ENCODE peak calls at places on chromosomes 16 and 17, in five cellular contexts. One of them, this sample, is unnamed.

GRCh38 chr16:3112058-3112880 is at the start of gene ZNF205:
- DNase-seq in suprapubic skin: peak; percentile 86
- DNase-seq in A549: peak; percentile 85
- DNase-seq in uterus: peak; percentile 70
- DNase-seq in IMR-90: peak; percentile 70
- DNase-seq in this sample: peak; percentile 64

GRCh38 chr16:12588510-12588909 is 215.2 kb downstream of the CPPED1 start:
- DNase-seq in uterus: no peak
- DNase-seq in IMR-90: no peak
- DNase-seq in A549: no peak
- DNase-seq in suprapubic skin: no peak
- DNase-seq in this sample: no peak

GRCh38 chr17:48150602-48151001 is 43.0 kb downstream of the SNX11 start:
- DNase-seq in uterus: no peak
- DNase-seq in A549: no peak
- DNase-seq in suprapubic skin: no peak
- DNase-seq in IMR-90: no peak
- DNase-seq in this sample: no peak

GRCh38 chr16:4029816-4030215 is 86.4 kb downstream of the ADCY9 start:
- DNase-seq in uterus: no peak
- DNase-seq in IMR-90: no peak
- DNase-seq in suprapubic skin: no peak
- DNase-seq in A549: no peak
- DNase-seq in this sample: no peak

GRCh38 chr16:29995330-29995910 is at the start of gene HIRIP3:
- DNase-seq in suprapubic skin: peak; percentile 92
- DNase-seq in uterus: peak; percentile 89
- DNase-seq in IMR-90: peak; percentile 64
- DNase-seq in A549: peak; percentile 86
- DNase-seq in this sample: peak; percentile 97

GRCh38 chr17:80018917-80019651 is 16.6 kb downstream of the TBC1D16 start:
- DNase-seq in A549: no peak
- DNase-seq in suprapubic skin: no peak
- DNase-seq in uterus: no peak
- DNase-seq in IMR-90: no peak
- DNase-seq in this sample: no peak

GRCh38 chr17:41530062-41531048 is 2.2 kb upstream of the KRT19 start:
- DNase-seq in suprapubic skin: no peak
- DNase-seq in IMR-90: peak; percentile 93
- DNase-seq in uterus: peak; percentile 67
- DNase-seq in A549: peak; percentile 85
- DNase-seq in this sample: no peak

GRCh38 chr17:32491371-32492280 is 4.8 kb downstream of the CDK5R1 start:
- DNase-seq in uterus: no peak
- DNase-seq in IMR-90: no peak
- DNase-seq in suprapubic skin: peak; percentile 24
- DNase-seq in A549: no peak
- DNase-seq in this sample: no peak

GRCh38 chr17:50361561-50362480 is 11.2 kb downstream of the MRPL27 start:
- DNase-seq in A549: peak; percentile 80
- DNase-seq in uterus: no peak
- DNase-seq in suprapubic skin: peak; percentile 57
- DNase-seq in IMR-90: peak; percentile 74
- DNase-seq in this sample: peak; percentile 88

DNA sequence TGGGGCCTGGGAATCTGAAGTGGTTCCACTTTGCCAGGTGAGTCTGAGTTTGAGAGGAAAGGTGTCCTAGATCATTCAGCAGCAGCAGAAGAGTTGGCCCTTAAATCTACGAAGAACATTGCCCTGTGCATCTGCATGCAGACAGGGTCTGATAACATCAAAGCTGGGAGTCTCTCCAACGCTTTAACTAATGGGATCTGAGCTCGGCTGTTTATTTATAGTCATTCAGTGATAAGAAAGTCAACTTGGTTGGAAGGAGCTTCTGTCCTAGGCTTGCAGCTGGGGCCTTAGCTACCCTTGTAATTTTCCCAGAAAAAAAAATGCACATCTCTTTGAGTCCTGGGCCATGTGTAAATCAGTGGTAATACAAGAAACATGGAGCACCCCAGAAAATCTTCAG is 418.0 kb upstream of the HSBP1 start:
- DNase-seq in suprapubic skin: no peak
- DNase-seq in uterus: no peak
- DNase-seq in A549: no peak
- DNase-seq in IMR-90: peak; percentile 51
- DNase-seq in this sample: no peak
- H3K4me3 ChIP-seq in suprapubic skin: no peak overlapping the region
- H3K4me3 ChIP-seq in uterus: no peak overlapping the region
- H3K4me3 ChIP-seq in A549: no peak overlapping the region
- H3K4me3 ChIP-seq in IMR-90: no peak overlapping the region
- H3K4me3 ChIP-seq in this sample: no peak overlapping the region

DNA sequence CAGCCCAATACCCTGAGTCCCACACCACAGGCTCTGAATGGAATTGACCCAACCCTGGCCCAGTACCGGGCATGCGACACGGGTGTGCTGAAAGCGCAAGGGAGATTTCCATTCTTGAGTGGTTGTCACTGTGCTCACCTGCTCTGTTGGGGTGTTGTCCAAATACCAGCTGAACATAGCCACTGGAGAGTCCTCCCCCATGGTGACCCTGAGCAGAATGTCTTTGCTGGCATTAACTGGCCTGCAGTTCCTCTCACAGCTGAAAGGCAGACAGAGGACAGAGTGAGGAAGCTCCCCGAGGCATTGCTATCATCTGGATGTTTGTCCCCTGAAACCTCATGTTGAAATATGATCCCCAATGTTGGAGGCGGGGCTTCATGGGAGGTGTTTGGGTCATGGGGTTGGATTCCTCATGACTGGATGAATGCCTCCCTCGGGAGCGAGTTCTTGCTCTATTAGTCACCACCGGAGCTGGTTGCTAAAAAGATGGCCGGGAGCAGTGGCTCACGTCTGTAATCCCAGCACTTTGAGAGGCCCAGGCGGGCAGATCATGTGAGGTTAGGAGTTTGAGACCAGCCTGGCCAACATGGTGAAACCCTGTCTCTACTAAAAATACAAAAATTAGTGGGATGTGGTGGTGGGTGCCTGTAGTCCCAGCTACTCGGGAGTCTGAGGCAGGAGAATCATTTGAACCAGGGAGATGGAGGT is 57.3 kb upstream of the BCO1 start:
- DNase-seq in suprapubic skin: peak; percentile 94
- DNase-seq in uterus: peak; percentile 89
- DNase-seq in A549: peak; percentile 93
- DNase-seq in IMR-90: peak; percentile 97
- DNase-seq in this sample: peak; percentile 93
- TF ChIP-seq POLR2A in suprapubic skin: no peak
- TF ChIP-seq POLR2A in uterus: peak; percentile 24
- TF ChIP-seq POLR2A in A549: no peak
- TF ChIP-seq POLR2A in IMR-90: no peak
- TF ChIP-seq POLR2A in this sample: no peak

DNA sequence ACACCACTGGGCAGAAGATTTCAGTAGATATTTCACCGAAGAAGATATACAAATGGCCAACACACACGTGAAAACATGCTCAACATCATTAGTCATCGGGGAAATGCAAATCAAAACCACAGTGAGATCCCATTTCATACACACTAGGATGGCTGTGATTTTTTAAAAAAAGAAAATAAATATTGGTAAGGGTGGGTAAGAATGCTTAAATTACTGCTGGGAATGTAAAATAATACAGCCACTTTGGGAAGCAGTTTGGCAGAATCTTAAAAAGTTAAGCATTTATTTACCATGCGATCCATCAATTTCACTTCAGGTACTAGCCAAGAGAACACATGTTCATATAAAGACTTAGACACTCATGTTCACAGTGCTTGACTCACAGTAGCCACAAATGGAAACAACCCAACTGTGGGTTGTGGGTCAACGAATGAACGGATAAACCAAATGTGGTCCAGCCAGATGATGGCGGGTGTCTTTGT is 6.5 kb upstream of the C16orf74 start:
- DNase-seq in suprapubic skin: no peak
- DNase-seq in IMR-90: peak; percentile 89
- DNase-seq in uterus: no peak
- DNase-seq in A549: no peak
- DNase-seq in this sample: no peak
- H3K4me3 ChIP-seq in suprapubic skin: no peak overlapping the region
- H3K4me3 ChIP-seq in IMR-90: no peak overlapping the region
- H3K4me3 ChIP-seq in uterus: no peak overlapping the region
- H3K4me3 ChIP-seq in A549: no peak overlapping the region
- H3K4me3 ChIP-seq in this sample: no peak overlapping the region

GRCh38 chr16:88774544-88775393 is 10.3 kb downstream of the PIEZO1 start:
- DNase-seq in suprapubic skin: no peak
- DNase-seq in uterus: no peak
- DNase-seq in A549: no peak
- DNase-seq in IMR-90: no peak
- DNase-seq in this sample: no peak
- TF ChIP-seq POLR2A in suprapubic skin: no peak
- TF ChIP-seq POLR2A in uterus: no peak
- TF ChIP-seq POLR2A in A549: no peak
- TF ChIP-seq POLR2A in IMR-90: no peak
- TF ChIP-seq POLR2A in this sample: no peak

GRCh38 chr17:68238488-68238887 is 9.4 kb upstream of the AMZ2 start:
- DNase-seq in IMR-90: no peak
- DNase-seq in uterus: no peak
- DNase-seq in A549: no peak
- DNase-seq in suprapubic skin: no peak
- DNase-seq in this sample: no peak
- H3K4me3 ChIP-seq in IMR-90: no peak overlapping the region
- H3K4me3 ChIP-seq in uterus: no peak overlapping the region
- H3K4me3 ChIP-seq in A549: no peak overlapping the region
- H3K4me3 ChIP-seq in suprapubic skin: no peak overlapping the region
- H3K4me3 ChIP-seq in this sample: no peak overlapping the region

GRCh38 chr17:27520571-27521185 is 64.4 kb downstream of the KSR1 start:
- DNase-seq in A549: no peak
- DNase-seq in IMR-90: no peak
- DNase-seq in uterus: no peak
- DNase-seq in suprapubic skin: no peak
- DNase-seq in this sample: no peak

GRCh38 chr17:27521281-27522027 is 65.2 kb downstream of the KSR1 start:
- DNase-seq in uterus: no peak
- DNase-seq in IMR-90: no peak
- DNase-seq in A549: no peak
- DNase-seq in suprapubic skin: no peak
- DNase-seq in this sample: no peak

GRCh38 chr17:27523712-27524111 is 67.5 kb downstream of the KSR1 start:
- DNase-seq in suprapubic skin: no peak
- DNase-seq in uterus: no peak
- DNase-seq in A549: no peak
- DNase-seq in IMR-90: no peak
- DNase-seq in this sample: no peak

GRCh38 chr17:27524594-27524993 is 68.3 kb downstream of the KSR1 start:
- DNase-seq in IMR-90: no peak
- DNase-seq in suprapubic skin: no peak
- DNase-seq in uterus: no peak
- DNase-seq in A549: no peak
- DNase-seq in this sample: no peak

DNA sequence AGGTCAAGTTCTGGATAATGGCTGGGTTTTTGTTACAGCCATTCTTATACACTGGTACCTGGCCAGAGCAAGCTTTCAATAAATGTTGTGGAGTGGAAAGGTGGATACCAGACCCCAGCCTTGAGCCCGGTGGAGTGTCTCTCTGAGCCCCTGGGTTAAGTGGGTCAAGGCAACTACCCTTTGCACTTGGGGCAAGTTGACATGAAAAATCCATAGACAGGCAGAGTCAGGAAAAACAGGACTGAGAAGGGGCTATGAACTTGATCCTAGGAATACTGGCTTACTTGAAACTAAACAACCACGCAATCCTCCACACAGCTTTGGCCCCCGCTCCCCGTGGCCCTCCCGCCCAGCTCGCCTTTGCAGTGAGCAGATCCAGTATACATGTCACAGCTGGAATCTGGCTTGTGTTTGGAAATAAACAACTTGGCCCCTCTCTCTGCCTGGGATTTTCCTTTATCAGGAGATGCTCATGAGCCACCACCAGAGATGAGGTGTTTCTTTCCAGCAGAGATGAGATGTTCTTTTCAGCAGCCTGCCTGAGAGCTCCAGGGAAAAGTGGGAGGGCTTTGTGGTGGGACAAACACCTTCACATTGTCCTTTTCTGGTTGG is 65.9 kb downstream of the KSR1 start:
- DNase-seq in uterus: no peak
- DNase-seq in suprapubic skin: no peak
- DNase-seq in IMR-90: no peak
- DNase-seq in A549: no peak
- DNase-seq in this sample: no peak
- TF ChIP-seq POLR2A in uterus: no peak
- TF ChIP-seq POLR2A in suprapubic skin: no peak
- TF ChIP-seq POLR2A in IMR-90: no peak
- TF ChIP-seq POLR2A in A549: no peak
- TF ChIP-seq POLR2A in this sample: no peak